ENCODE peak calls at places on chromosomes 3 and 15, in six cellular contexts. C is breast epithelium; N is pancreas; K is CD8-positive, alpha-beta T cell; M is thyroid gland; F is psoas muscle. W is an unnamed sample.

GRCh38 chr15:48370460-48370859 is 39.2 kb downstream of the DUT start:
- DNase-seq in C (no peak), N (no peak), K (no peak), M (no peak), F (no peak), W (no peak)

GRCh38 chr3:108970561-108970960 is 16.9 kb upstream of the GUCA1C start:
- DNase-seq in C (no peak), N (no peak), K (no peak), M (no peak), F (no peak), W (no peak)

GRCh38 chr3:158489181-158489580 is 81.8 kb upstream of the MLF1 start:
- DNase-seq in C (no peak), N (no peak), K (no peak), M (no peak), F (no peak), W (no peak)

GRCh38 chr3:170584585-170585007 is 1.3 kb downstream of the SLC7A14 start:
- DNase-seq in C (peak; percentile 68), N (peak; percentile 67), K (peak; percentile 2), M (peak; percentile 56), F (peak; percentile 68), W (peak; percentile 60)

GRCh38 chr15:45535486-45536042 is 13.0 kb upstream of the SLC30A4 start:
- DNase-seq in C (no peak), N (peak; percentile 16), K (no peak), M (no peak), F (no peak), W (no peak)

GRCh38 chr3:88195951-88196434 is 46.2 kb downstream of the C3orf38 start:
- DNase-seq in C (no peak), N (no peak), K (no peak), M (no peak), F (no peak), W (no peak)

GRCh38 chr15:45522931-45523331 is 376 bp upstream of the SLC30A4 start:
- DNase-seq in C (no peak), N (no peak), K (no peak), M (peak; percentile 69), F (no peak), W (peak; percentile 22)

GRCh38 chr15:77482570-77482969 is 61.9 kb downstream of the HMG20A start:
- DNase-seq in C (no peak), N (no peak), K (no peak), M (no peak), F (no peak), W (no peak)

GRCh38 chr15:57158997-57159668 is 217.2 kb upstream of the CGNL1 start:
- DNase-seq in C (no peak), N (no peak), K (no peak), M (no peak), F (no peak), W (no peak)

GRCh38 chr15:92878593-92879053 is 21.5 kb upstream of the CHD2 start:
- DNase-seq in C (no peak), N (no peak), K (no peak), M (peak; percentile 24), F (no peak), W (no peak)

GRCh38 chr3:141854559-141854958 is 21.9 kb upstream of the ATP1B3 start:
- DNase-seq in C (no peak), N (no peak), K (no peak), M (no peak), F (no peak), W (no peak)

GRCh38 chr3:50352762-50353161 is 2.1 kb downstream of the CYB561D2 start:
- DNase-seq in C (no peak), N (no peak), K (no peak), M (no peak), F (no peak), W (no peak)

GRCh38 chr15:29759596-29759995 is 62.7 kb downstream of the TJP1 start:
- DNase-seq in C (no peak), N (no peak), K (no peak), M (no peak), F (no peak), W (no peak)

GRCh38 chr15:29750754-29751153 is 71.5 kb downstream of the TJP1 start:
- DNase-seq in C (no peak), N (no peak), K (no peak), M (no peak), F (no peak), W (no peak)

GRCh38 chr15:29756358-29757267 is 65.7 kb downstream of the TJP1 start:
- DNase-seq in C (no peak), N (no peak), K (no peak), M (no peak), F (no peak), W (no peak)
- H3K4me3 ChIP-seq in C (no peak overlapping the region), N (no peak overlapping the region), K (no peak overlapping the region), M (no peak overlapping the region), F (no peak overlapping the region), W (no peak overlapping the region)

GRCh38 chr15:74320358-74321247 is 46.8 kb downstream of the CYP11A1 start:
- DNase-seq in C (no peak), N (peak; percentile 20), K (no peak), M (peak; percentile 16), F (peak; percentile 72), W (peak; percentile 76)
- TF ChIP-seq CTCF in C (peak; percentile 19), N (no peak), K (no peak), M (no peak), F (peak; percentile 43), W (peak; percentile 29)

GRCh38 chr3:182500294-182500693 is 293.0 kb upstream of the ATP11B start:
- DNase-seq in C (no peak), N (no peak), K (no peak), M (no peak), F (no peak), W (no peak)
- H3K27ac ChIP-seq in C (no peak overlapping the region), N (no peak overlapping the region), K (no peak overlapping the region), M (no peak overlapping the region), F (no peak overlapping the region), W (no peak overlapping the region)

DNA sequence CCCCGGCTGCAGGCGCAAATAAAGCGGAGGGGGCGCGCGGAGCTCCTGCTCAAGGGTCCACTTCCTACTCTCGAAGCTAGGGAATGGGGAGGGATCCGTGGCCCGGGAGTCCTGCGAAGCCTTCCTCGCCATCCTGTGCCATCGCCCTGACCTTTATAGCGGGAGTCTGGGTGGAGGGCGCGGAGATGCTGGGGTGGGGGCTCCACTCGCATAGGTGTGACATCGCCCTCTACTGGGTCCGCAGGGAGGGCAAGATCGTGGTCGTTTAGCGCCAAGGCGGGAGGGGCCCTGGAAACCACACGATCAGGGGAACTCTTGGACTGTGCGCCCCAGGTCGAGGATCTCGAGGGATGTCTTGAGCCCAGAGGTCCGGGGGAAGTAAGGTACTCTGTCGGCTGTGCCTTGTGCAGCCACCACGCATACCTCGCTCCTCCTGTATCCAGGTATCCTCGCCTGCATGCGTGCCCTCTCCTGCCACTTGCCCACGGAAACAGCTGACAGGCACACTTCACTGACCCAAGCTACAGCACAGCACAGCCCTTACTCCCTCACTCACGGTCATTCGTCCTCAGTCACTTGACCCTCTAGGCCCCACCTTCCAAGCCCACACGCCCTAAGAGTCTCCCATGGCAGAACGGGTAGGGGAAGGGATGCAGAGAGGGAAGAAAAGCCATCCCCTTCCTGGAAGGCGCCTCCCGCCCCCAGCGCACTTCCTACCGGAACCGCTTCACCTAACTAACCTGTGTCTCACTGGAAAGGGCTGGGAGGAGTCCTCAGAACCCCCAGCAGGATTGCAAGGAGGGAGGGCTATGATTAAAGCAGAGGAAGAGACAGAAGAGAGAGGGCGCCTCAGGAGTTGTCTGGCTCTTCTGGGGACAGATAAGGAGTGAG is 22.7 kb downstream of the EPHB3 start:
- DNase-seq in C (no peak), N (no peak), K (no peak), M (peak; percentile 30), F (no peak), W (no peak)
- H3K4me3 ChIP-seq in C (peak overlapping the region; percentile 57), N (no peak overlapping the region), K (peak overlapping the region; percentile 33), M (peak overlapping the region; percentile 51), F (peak overlapping the region; percentile 76), W (peak overlapping the region; percentile 34)

GRCh38 chr3:8539419-8539818 is 37.8 kb downstream of the LMCD1 start:
- DNase-seq in C (no peak), N (no peak), K (no peak), M (no peak), F (no peak), W (no peak)

GRCh38 chr3:8538904-8539303 is 37.3 kb downstream of the LMCD1 start:
- DNase-seq in C (no peak), N (no peak), K (no peak), M (no peak), F (no peak), W (no peak)

GRCh38 chr3:8540456-8540855 is 38.8 kb downstream of the LMCD1 start:
- DNase-seq in C (no peak), N (no peak), K (no peak), M (no peak), F (no peak), W (no peak)

GRCh38 chr3:8542190-8542980 is 40.8 kb downstream of the LMCD1 start:
- DNase-seq in C (no peak), N (no peak), K (no peak), M (no peak), F (no peak), W (no peak)

DNA sequence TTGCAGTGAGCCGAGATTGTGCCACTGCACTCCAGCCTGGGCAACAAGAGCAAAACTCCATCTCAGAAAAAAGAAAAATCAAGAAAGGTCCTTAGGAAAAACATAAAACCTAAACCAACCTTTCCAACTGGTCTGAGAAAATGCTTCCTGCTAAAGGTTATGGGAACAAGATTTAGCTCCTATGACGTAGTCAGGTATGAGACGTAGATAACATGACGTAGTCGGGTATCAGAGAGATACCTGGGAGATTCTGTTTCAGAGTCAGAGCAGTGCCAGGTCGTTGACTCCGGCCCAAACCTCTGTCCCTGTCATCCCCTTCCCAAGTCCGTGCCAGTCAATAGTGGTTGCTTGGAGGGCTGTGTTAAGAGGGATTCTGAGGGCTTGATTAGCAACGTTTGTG is 39.9 kb downstream of the LMCD1 start:
- DNase-seq in C (no peak), N (no peak), K (no peak), M (no peak), F (no peak), W (no peak)
- TF ChIP-seq CTCF in C (no peak), N (no peak), K (no peak), M (no peak), F (no peak), W (no peak)

W was measured in tibial nerve.